ENCODE peak calls at places on chromosomes 1 and 21, in seven cellular contexts. One of them, this sample, is unnamed.

GRCh38 chr1:75786901-75787455 is 922 bp downstream of the RABGGTB start:
- DNase-seq in stimulated activated CD8-positive, alpha-beta memory T cell treated with anti-CD3 and anti-CD28 coated beads, Interleukin-4, amount 100 ng/mL, for 1 hour: no peak
- DNase-seq in lower lobe of right lung: no peak
- DNase-seq in left kidney: no peak
- DNase-seq in GM23248: peak; percentile 36
- DNase-seq in CD8-positive, alpha-beta T cell: no peak
- DNase-seq in left colon: no peak
- DNase-seq in this sample: no peak

GRCh38 chr1:99674665-99675064 is 28.8 kb downstream of the PALMD start:
- DNase-seq in GM23248: peak; percentile 55
- DNase-seq in CD8-positive, alpha-beta T cell: no peak
- DNase-seq in left colon: no peak
- DNase-seq in left kidney: peak; percentile 44
- DNase-seq in stimulated activated CD8-positive, alpha-beta memory T cell treated with anti-CD3 and anti-CD28 coated beads, Interleukin-4, amount 100 ng/mL, for 1 hour: no peak
- DNase-seq in lower lobe of right lung: no peak
- DNase-seq in this sample: no peak

GRCh38 chr1:110216844-110217444 is 6.8 kb downstream of the KCNC4 start:
- DNase-seq in left kidney: no peak
- DNase-seq in stimulated activated CD8-positive, alpha-beta memory T cell treated with anti-CD3 and anti-CD28 coated beads, Interleukin-4, amount 100 ng/mL, for 1 hour: no peak
- DNase-seq in GM23248: no peak
- DNase-seq in lower lobe of right lung: no peak
- DNase-seq in CD8-positive, alpha-beta T cell: no peak
- DNase-seq in left colon: no peak
- DNase-seq in this sample: no peak

GRCh38 chr1:10620776-10621175 is 146.0 kb downstream of the PEX14 start:
- DNase-seq in left colon: no peak
- DNase-seq in stimulated activated CD8-positive, alpha-beta memory T cell treated with anti-CD3 and anti-CD28 coated beads, Interleukin-4, amount 100 ng/mL, for 1 hour: no peak
- DNase-seq in GM23248: no peak
- DNase-seq in left kidney: no peak
- DNase-seq in CD8-positive, alpha-beta T cell: no peak
- DNase-seq in lower lobe of right lung: no peak
- DNase-seq in this sample: no peak

GRCh38 chr1:84573481-84573966 is 716 bp downstream of the CTBS start:
- DNase-seq in GM23248: peak; percentile 42
- DNase-seq in left kidney: no peak
- DNase-seq in left colon: no peak
- DNase-seq in stimulated activated CD8-positive, alpha-beta memory T cell treated with anti-CD3 and anti-CD28 coated beads, Interleukin-4, amount 100 ng/mL, for 1 hour: no peak
- DNase-seq in lower lobe of right lung: no peak
- DNase-seq in CD8-positive, alpha-beta T cell: no peak
- DNase-seq in this sample: no peak

GRCh38 chr1:20948091-20948490 is 161.0 kb upstream of the HP1BP3 start:
- DNase-seq in left kidney: no peak
- DNase-seq in CD8-positive, alpha-beta T cell: no peak
- DNase-seq in lower lobe of right lung: no peak
- DNase-seq in stimulated activated CD8-positive, alpha-beta memory T cell treated with anti-CD3 and anti-CD28 coated beads, Interleukin-4, amount 100 ng/mL, for 1 hour: no peak
- DNase-seq in GM23248: no peak
- DNase-seq in left colon: no peak
- DNase-seq in this sample: no peak

GRCh38 chr21:36055551-36055950 is 4.8 kb downstream of the SETD4 start:
- DNase-seq in lower lobe of right lung: no peak
- DNase-seq in left kidney: no peak
- DNase-seq in GM23248: no peak
- DNase-seq in left colon: no peak
- DNase-seq in stimulated activated CD8-positive, alpha-beta memory T cell treated with anti-CD3 and anti-CD28 coated beads, Interleukin-4, amount 100 ng/mL, for 1 hour: no peak
- DNase-seq in CD8-positive, alpha-beta T cell: no peak
- DNase-seq in this sample: no peak

GRCh38 chr1:245873883-245874671 is 633.0 kb downstream of the SMYD3 start:
- DNase-seq in left kidney: no peak
- DNase-seq in GM23248: peak; percentile 29
- DNase-seq in CD8-positive, alpha-beta T cell: no peak
- DNase-seq in left colon: no peak
- DNase-seq in lower lobe of right lung: no peak
- DNase-seq in stimulated activated CD8-positive, alpha-beta memory T cell treated with anti-CD3 and anti-CD28 coated beads, Interleukin-4, amount 100 ng/mL, for 1 hour: no peak
- DNase-seq in this sample: no peak

GRCh38 chr1:116161877-116162390 is 50.7 kb downstream of the MAB21L3 start:
- DNase-seq in lower lobe of right lung: no peak
- DNase-seq in CD8-positive, alpha-beta T cell: no peak
- DNase-seq in left kidney: no peak
- DNase-seq in GM23248: no peak
- DNase-seq in left colon: no peak
- DNase-seq in stimulated activated CD8-positive, alpha-beta memory T cell treated with anti-CD3 and anti-CD28 coated beads, Interleukin-4, amount 100 ng/mL, for 1 hour: no peak
- DNase-seq in this sample: no peak

GRCh38 chr1:99970713-99971255 is 988 bp downstream of the SLC35A3 start:
- DNase-seq in lower lobe of right lung: no peak
- DNase-seq in left colon: peak; percentile 56
- DNase-seq in CD8-positive, alpha-beta T cell: no peak
- DNase-seq in left kidney: no peak
- DNase-seq in GM23248: peak; percentile 47
- DNase-seq in stimulated activated CD8-positive, alpha-beta memory T cell treated with anti-CD3 and anti-CD28 coated beads, Interleukin-4, amount 100 ng/mL, for 1 hour: no peak
- DNase-seq in this sample: peak; percentile 20

GRCh38 chr1:168172250-168172915 is 6.4 kb upstream of the TIPRL start:
- DNase-seq in CD8-positive, alpha-beta T cell: no peak
- DNase-seq in stimulated activated CD8-positive, alpha-beta memory T cell treated with anti-CD3 and anti-CD28 coated beads, Interleukin-4, amount 100 ng/mL, for 1 hour: no peak
- DNase-seq in left colon: no peak
- DNase-seq in left kidney: no peak
- DNase-seq in GM23248: no peak
- DNase-seq in lower lobe of right lung: no peak
- DNase-seq in this sample: no peak

GRCh38 chr1:247646867-247647266 is 32.7 kb downstream of the OR13G1 start:
- DNase-seq in GM23248: no peak
- DNase-seq in left colon: no peak
- DNase-seq in CD8-positive, alpha-beta T cell: no peak
- DNase-seq in lower lobe of right lung: no peak
- DNase-seq in left kidney: no peak
- DNase-seq in stimulated activated CD8-positive, alpha-beta memory T cell treated with anti-CD3 and anti-CD28 coated beads, Interleukin-4, amount 100 ng/mL, for 1 hour: no peak
- DNase-seq in this sample: no peak

GRCh38 chr1:100443739-100444571 is 91.6 kb downstream of the CDC14A start:
- DNase-seq in GM23248: peak; percentile 9
- DNase-seq in left kidney: peak; percentile 35
- DNase-seq in left colon: no peak
- DNase-seq in stimulated activated CD8-positive, alpha-beta memory T cell treated with anti-CD3 and anti-CD28 coated beads, Interleukin-4, amount 100 ng/mL, for 1 hour: no peak
- DNase-seq in CD8-positive, alpha-beta T cell: peak; percentile 33
- DNase-seq in lower lobe of right lung: no peak
- DNase-seq in this sample: no peak

GRCh38 chr1:207259391-207259790 is 62.1 kb upstream of the CD55 start:
- DNase-seq in left kidney: no peak
- DNase-seq in left colon: no peak
- DNase-seq in GM23248: peak; percentile 46
- DNase-seq in stimulated activated CD8-positive, alpha-beta memory T cell treated with anti-CD3 and anti-CD28 coated beads, Interleukin-4, amount 100 ng/mL, for 1 hour: no peak
- DNase-seq in CD8-positive, alpha-beta T cell: no peak
- DNase-seq in lower lobe of right lung: no peak
- DNase-seq in this sample: no peak

GRCh38 chr1:42484382-42484781 is 21.3 kb downstream of the CCDC30 start:
- DNase-seq in lower lobe of right lung: no peak
- DNase-seq in GM23248: peak; percentile 94
- DNase-seq in stimulated activated CD8-positive, alpha-beta memory T cell treated with anti-CD3 and anti-CD28 coated beads, Interleukin-4, amount 100 ng/mL, for 1 hour: no peak
- DNase-seq in CD8-positive, alpha-beta T cell: no peak
- DNase-seq in left kidney: no peak
- DNase-seq in left colon: no peak
- DNase-seq in this sample: no peak

GRCh38 chr1:41492341-41492848 is 7.9 kb upstream of the EDN2 start:
- DNase-seq in GM23248: peak; percentile 34
- DNase-seq in left kidney: no peak
- DNase-seq in stimulated activated CD8-positive, alpha-beta memory T cell treated with anti-CD3 and anti-CD28 coated beads, Interleukin-4, amount 100 ng/mL, for 1 hour: no peak
- DNase-seq in CD8-positive, alpha-beta T cell: no peak
- DNase-seq in lower lobe of right lung: no peak
- DNase-seq in left colon: peak; percentile 53
- DNase-seq in this sample: peak; percentile 44

GRCh38 chr1:156692958-156693857 is 12.2 kb downstream of the CRABP2 start:
- DNase-seq in GM23248: no peak
- DNase-seq in left colon: no peak
- DNase-seq in lower lobe of right lung: peak; percentile 61
- DNase-seq in CD8-positive, alpha-beta T cell: peak; percentile 48
- DNase-seq in stimulated activated CD8-positive, alpha-beta memory T cell treated with anti-CD3 and anti-CD28 coated beads, Interleukin-4, amount 100 ng/mL, for 1 hour: no peak
- DNase-seq in left kidney: peak; percentile 98
- DNase-seq in this sample: peak; percentile 42

GRCh38 chr1:17561252-17561558 is 21.7 kb downstream of the ARHGEF10L start:
- DNase-seq in lower lobe of right lung: no peak
- DNase-seq in stimulated activated CD8-positive, alpha-beta memory T cell treated with anti-CD3 and anti-CD28 coated beads, Interleukin-4, amount 100 ng/mL, for 1 hour: no peak
- DNase-seq in CD8-positive, alpha-beta T cell: no peak
- DNase-seq in left colon: no peak
- DNase-seq in left kidney: peak; percentile 74
- DNase-seq in GM23248: peak; percentile 77
- DNase-seq in this sample: no peak

GRCh38 chr1:54976747-54977146 is 3.7 kb upstream of the TMEM61 start:
- DNase-seq in left colon: no peak
- DNase-seq in GM23248: no peak
- DNase-seq in lower lobe of right lung: no peak
- DNase-seq in stimulated activated CD8-positive, alpha-beta memory T cell treated with anti-CD3 and anti-CD28 coated beads, Interleukin-4, amount 100 ng/mL, for 1 hour: no peak
- DNase-seq in CD8-positive, alpha-beta T cell: no peak
- DNase-seq in left kidney: peak; percentile 43
- DNase-seq in this sample: no peak

GRCh38 chr1:228362141-228362883 is 44.3 kb downstream of the TRIM11 start:
- DNase-seq in lower lobe of right lung: peak; percentile 30
- DNase-seq in CD8-positive, alpha-beta T cell: peak; percentile 10
- DNase-seq in GM23248: no peak
- DNase-seq in stimulated activated CD8-positive, alpha-beta memory T cell treated with anti-CD3 and anti-CD28 coated beads, Interleukin-4, amount 100 ng/mL, for 1 hour: no peak
- DNase-seq in left colon: no peak
- DNase-seq in left kidney: no peak
- DNase-seq in this sample: no peak

GRCh38 chr1:212256404-212256803 is 28.8 kb upstream of the PPP2R5A start:
- DNase-seq in left colon: no peak
- DNase-seq in stimulated activated CD8-positive, alpha-beta memory T cell treated with anti-CD3 and anti-CD28 coated beads, Interleukin-4, amount 100 ng/mL, for 1 hour: no peak
- DNase-seq in GM23248: no peak
- DNase-seq in left kidney: no peak
- DNase-seq in lower lobe of right lung: peak; percentile 56
- DNase-seq in CD8-positive, alpha-beta T cell: peak; percentile 51
- DNase-seq in this sample: no peak

GRCh38 chr1:234770924-234771540 is 161.1 kb upstream of the IRF2BP2 start:
- DNase-seq in GM23248: no peak
- DNase-seq in CD8-positive, alpha-beta T cell: no peak
- DNase-seq in left kidney: no peak
- DNase-seq in lower lobe of right lung: no peak
- DNase-seq in stimulated activated CD8-positive, alpha-beta memory T cell treated with anti-CD3 and anti-CD28 coated beads, Interleukin-4, amount 100 ng/mL, for 1 hour: no peak
- DNase-seq in left colon: no peak
- DNase-seq in this sample: no peak

GRCh38 chr21:17802568-17802967 is 16.6 kb downstream of the C21orf91 start:
- DNase-seq in left colon: no peak
- DNase-seq in GM23248: peak; percentile 38
- DNase-seq in stimulated activated CD8-positive, alpha-beta memory T cell treated with anti-CD3 and anti-CD28 coated beads, Interleukin-4, amount 100 ng/mL, for 1 hour: no peak
- DNase-seq in lower lobe of right lung: no peak
- DNase-seq in left kidney: no peak
- DNase-seq in CD8-positive, alpha-beta T cell: no peak
- DNase-seq in this sample: peak; percentile 50

GRCh38 chr1:184473176-184473966 is 86.5 kb downstream of the C1orf21 start:
- DNase-seq in stimulated activated CD8-positive, alpha-beta memory T cell treated with anti-CD3 and anti-CD28 coated beads, Interleukin-4, amount 100 ng/mL, for 1 hour: no peak
- DNase-seq in left kidney: no peak
- DNase-seq in left colon: no peak
- DNase-seq in lower lobe of right lung: no peak
- DNase-seq in CD8-positive, alpha-beta T cell: no peak
- DNase-seq in GM23248: no peak
- DNase-seq in this sample: no peak

GRCh38 chr1:246497331-246497915 is 9.7 kb downstream of the SMYD3 start:
- DNase-seq in left kidney: peak; percentile 81
- DNase-seq in stimulated activated CD8-positive, alpha-beta memory T cell treated with anti-CD3 and anti-CD28 coated beads, Interleukin-4, amount 100 ng/mL, for 1 hour: no peak
- DNase-seq in CD8-positive, alpha-beta T cell: no peak
- DNase-seq in GM23248: peak; percentile 79
- DNase-seq in left colon: no peak
- DNase-seq in lower lobe of right lung: no peak
- DNase-seq in this sample: peak; percentile 84

GRCh38 chr1:30295674-30296073 is 427.7 kb downstream of the MATN1 start:
- DNase-seq in left kidney: no peak
- DNase-seq in CD8-positive, alpha-beta T cell: no peak
- DNase-seq in left colon: no peak
- DNase-seq in lower lobe of right lung: no peak
- DNase-seq in GM23248: no peak
- DNase-seq in stimulated activated CD8-positive, alpha-beta memory T cell treated with anti-CD3 and anti-CD28 coated beads, Interleukin-4, amount 100 ng/mL, for 1 hour: no peak
- DNase-seq in this sample: no peak

This sample was measured in A673.